ENCODE peak calls at places on chromosomes 3 and 15, in six cellular contexts. One of them, this sample, is unnamed.

GRCh38 chr3:113166719-113167492 is 44.5 kb upstream of the BOC start:
- DNase-seq in testis: peak
- DNase-seq in Karpas-422: no peak
- DNase-seq in body of pancreas: no peak
- DNase-seq in psoas muscle: peak
- DNase-seq in adrenal gland: peak
- DNase-seq in this sample: no peak

GRCh38 chr15:41494190-41494921 is 682 bp downstream of the ITPKA start:
- DNase-seq in testis: peak
- DNase-seq in Karpas-422: no peak
- DNase-seq in body of pancreas: peak
- DNase-seq in psoas muscle: no peak
- DNase-seq in adrenal gland: peak
- DNase-seq in this sample: no peak

GRCh38 chr3:195886181-195887141 is 21.9 kb downstream of the TNK2 start:
- DNase-seq in testis: no peak
- DNase-seq in Karpas-422: no peak
- DNase-seq in body of pancreas: no peak
- DNase-seq in psoas muscle: peak
- DNase-seq in adrenal gland: peak
- DNase-seq in this sample: no peak

GRCh38 chr3:183534249-183534648 is 21.3 kb downstream of the KLHL6 start:
- DNase-seq in testis: no peak
- DNase-seq in Karpas-422: no peak
- DNase-seq in body of pancreas: no peak
- DNase-seq in psoas muscle: no peak
- DNase-seq in adrenal gland: no peak
- DNase-seq in this sample: no peak

GRCh38 chr3:55162031-55162784 is 234.3 kb upstream of the LRTM1 start:
- DNase-seq in testis: no peak
- DNase-seq in Karpas-422: no peak
- DNase-seq in body of pancreas: no peak
- DNase-seq in psoas muscle: no peak
- DNase-seq in adrenal gland: no peak
- DNase-seq in this sample: no peak

GRCh38 chr3:133962879-133963278 is 66.8 kb downstream of the SLCO2A1 start:
- DNase-seq in testis: no peak
- DNase-seq in Karpas-422: no peak
- DNase-seq in body of pancreas: no peak
- DNase-seq in psoas muscle: no peak
- DNase-seq in adrenal gland: no peak
- DNase-seq in this sample: no peak

GRCh38 chr3:173395073-173395411 is 2.5 kb upstream of the NLGN1 start:
- DNase-seq in testis: no peak
- DNase-seq in Karpas-422: no peak
- DNase-seq in body of pancreas: no peak
- DNase-seq in psoas muscle: no peak
- DNase-seq in adrenal gland: no peak
- DNase-seq in this sample: no peak

GRCh38 chr15:90666135-90666909 is 50.8 kb upstream of the BLM start:
- DNase-seq in testis: no peak
- DNase-seq in Karpas-422: no peak
- DNase-seq in body of pancreas: no peak
- DNase-seq in psoas muscle: no peak
- DNase-seq in adrenal gland: no peak
- DNase-seq in this sample: no peak

GRCh38 chr3:29329986-29330514 is 49.2 kb downstream of the RBMS3 start:
- DNase-seq in testis: no peak
- DNase-seq in Karpas-422: no peak
- DNase-seq in body of pancreas: no peak
- DNase-seq in psoas muscle: no peak
- DNase-seq in adrenal gland: no peak
- DNase-seq in this sample: no peak

GRCh38 chr15:78620021-78620838 is 566 bp downstream of the CHRNA3 start:
- DNase-seq in testis: peak
- DNase-seq in Karpas-422: no peak
- DNase-seq in body of pancreas: no peak
- DNase-seq in psoas muscle: no peak
- DNase-seq in adrenal gland: peak
- DNase-seq in this sample: no peak

GRCh38 chr3:9248232-9249191 is 934 bp downstream of the SRGAP3 start:
- DNase-seq in testis: peak
- DNase-seq in Karpas-422: no peak
- DNase-seq in body of pancreas: no peak
- DNase-seq in psoas muscle: no peak
- DNase-seq in adrenal gland: peak
- DNase-seq in this sample: no peak

GRCh38 chr3:152291649-152292066 is 22.9 kb downstream of the MBNL1 start:
- DNase-seq in testis: no peak
- DNase-seq in Karpas-422: no peak
- DNase-seq in body of pancreas: no peak
- DNase-seq in psoas muscle: no peak
- DNase-seq in adrenal gland: no peak
- DNase-seq in this sample: no peak

GRCh38 chr3:15859507-15860013 is 61.8 kb upstream of the ANKRD28 start:
- DNase-seq in testis: peak
- DNase-seq in Karpas-422: peak
- DNase-seq in body of pancreas: peak
- DNase-seq in psoas muscle: peak
- DNase-seq in adrenal gland: peak
- DNase-seq in this sample: peak
- H3K27ac ChIP-seq in testis: peak
- H3K27ac ChIP-seq in Karpas-422: peak
- H3K27ac ChIP-seq in body of pancreas: peak
- H3K27ac ChIP-seq in psoas muscle: peak
- H3K27ac ChIP-seq in adrenal gland: no peak
- H3K27ac ChIP-seq in this sample: peak

GRCh38 chr3:123650101-123650500 is 65.2 kb upstream of the HACD2 start:
- DNase-seq in testis: no peak
- DNase-seq in Karpas-422: no peak
- DNase-seq in body of pancreas: no peak
- DNase-seq in psoas muscle: no peak
- DNase-seq in adrenal gland: no peak
- DNase-seq in this sample: no peak

GRCh38 chr3:123655400-123655799 is 70.5 kb upstream of the HACD2 start:
- DNase-seq in testis: no peak
- DNase-seq in Karpas-422: no peak
- DNase-seq in body of pancreas: no peak
- DNase-seq in psoas muscle: no peak
- DNase-seq in adrenal gland: no peak
- DNase-seq in this sample: no peak

GRCh38 chr3:123648696-123649405 is 64.0 kb upstream of the HACD2 start:
- DNase-seq in testis: no peak
- DNase-seq in Karpas-422: no peak
- DNase-seq in body of pancreas: no peak
- DNase-seq in psoas muscle: no peak
- DNase-seq in adrenal gland: no peak
- DNase-seq in this sample: no peak

GRCh38 chr3:123651449-123652345 is 66.8 kb upstream of the HACD2 start:
- DNase-seq in testis: no peak
- DNase-seq in Karpas-422: no peak
- DNase-seq in body of pancreas: no peak
- DNase-seq in psoas muscle: no peak
- DNase-seq in adrenal gland: no peak
- DNase-seq in this sample: no peak

GRCh38 chr3:123652346-123652984 is 67.6 kb upstream of the HACD2 start:
- DNase-seq in testis: peak
- DNase-seq in Karpas-422: peak
- DNase-seq in body of pancreas: peak
- DNase-seq in psoas muscle: peak
- DNase-seq in adrenal gland: peak
- DNase-seq in this sample: peak
- H3K27ac ChIP-seq in testis: peak
- H3K27ac ChIP-seq in Karpas-422: no peak
- H3K27ac ChIP-seq in body of pancreas: no peak
- H3K27ac ChIP-seq in psoas muscle: peak
- H3K27ac ChIP-seq in adrenal gland: no peak
- H3K27ac ChIP-seq in this sample: no peak

GRCh38 chr3:150081084-150081483 is 110.4 kb upstream of the PFN2 start:
- DNase-seq in testis: no peak
- DNase-seq in Karpas-422: no peak
- DNase-seq in body of pancreas: no peak
- DNase-seq in psoas muscle: no peak
- DNase-seq in adrenal gland: no peak
- DNase-seq in this sample: no peak

GRCh38 chr3:150083653-150084037 is 113.0 kb upstream of the PFN2 start:
- DNase-seq in testis: no peak
- DNase-seq in Karpas-422: no peak
- DNase-seq in body of pancreas: no peak
- DNase-seq in psoas muscle: no peak
- DNase-seq in adrenal gland: no peak
- DNase-seq in this sample: no peak

GRCh38 chr3:150080058-150080730 is 109.5 kb upstream of the PFN2 start:
- DNase-seq in testis: no peak
- DNase-seq in Karpas-422: no peak
- DNase-seq in body of pancreas: no peak
- DNase-seq in psoas muscle: no peak
- DNase-seq in adrenal gland: no peak
- DNase-seq in this sample: no peak

GRCh38 chr3:150082898-150083652 is 112.4 kb upstream of the PFN2 start:
- DNase-seq in testis: no peak
- DNase-seq in Karpas-422: no peak
- DNase-seq in body of pancreas: no peak
- DNase-seq in psoas muscle: no peak
- DNase-seq in adrenal gland: no peak
- DNase-seq in this sample: no peak

DNA sequence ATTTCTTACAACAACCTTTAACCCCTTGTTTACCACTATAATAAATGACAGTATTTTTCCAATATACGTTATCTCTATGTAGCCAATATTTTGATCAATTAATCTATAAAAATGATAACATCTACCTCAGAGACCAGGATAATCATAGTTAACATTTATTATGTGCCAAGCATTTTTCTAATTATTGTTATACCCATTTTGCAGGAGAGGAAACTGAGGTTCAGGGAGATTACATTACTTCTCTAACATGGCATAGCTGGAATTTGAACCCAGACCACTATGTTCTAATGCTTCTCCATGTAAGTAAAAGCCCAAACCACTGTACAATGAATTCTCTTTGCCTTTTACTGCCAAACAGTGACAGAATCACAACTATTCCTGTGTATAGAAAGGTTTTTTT is 113.4 kb upstream of the PFN2 start:
- DNase-seq in testis: no peak
- DNase-seq in Karpas-422: no peak
- DNase-seq in body of pancreas: no peak
- DNase-seq in psoas muscle: no peak
- DNase-seq in adrenal gland: no peak
- DNase-seq in this sample: no peak
- H3K27ac ChIP-seq in testis: no peak
- H3K27ac ChIP-seq in Karpas-422: no peak
- H3K27ac ChIP-seq in body of pancreas: no peak
- H3K27ac ChIP-seq in psoas muscle: peak
- H3K27ac ChIP-seq in adrenal gland: no peak
- H3K27ac ChIP-seq in this sample: no peak

DNA sequence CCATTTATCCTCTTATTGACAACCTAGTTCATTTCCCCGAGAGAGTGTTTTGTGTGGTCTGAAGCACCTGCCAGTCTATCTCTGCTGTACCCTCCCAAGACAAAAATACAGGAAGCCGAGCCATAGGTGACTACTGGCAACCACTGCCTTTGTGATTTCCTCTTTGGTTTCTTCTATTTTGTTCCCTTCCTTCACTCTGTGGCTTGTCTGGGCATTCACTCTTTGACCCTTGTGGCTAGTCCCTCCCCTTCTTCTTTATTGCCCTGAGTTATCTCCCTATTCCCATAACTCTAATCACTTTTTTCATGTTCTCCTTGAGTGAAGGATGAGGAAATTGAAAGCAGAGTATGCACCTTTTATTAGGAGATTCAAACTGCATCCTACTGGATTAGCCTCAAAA is at the start of gene ADGRG7:
- DNase-seq in testis: no peak
- DNase-seq in Karpas-422: no peak
- DNase-seq in body of pancreas: no peak
- DNase-seq in psoas muscle: no peak
- DNase-seq in adrenal gland: no peak
- DNase-seq in this sample: no peak
- H3K27ac ChIP-seq in testis: no peak
- H3K27ac ChIP-seq in Karpas-422: no peak
- H3K27ac ChIP-seq in body of pancreas: no peak
- H3K27ac ChIP-seq in psoas muscle: no peak
- H3K27ac ChIP-seq in adrenal gland: no peak
- H3K27ac ChIP-seq in this sample: no peak

GRCh38 chr3:13581485-13582365 is 32.8 kb downstream of the FBLN2 start:
- DNase-seq in testis: peak
- DNase-seq in Karpas-422: no peak
- DNase-seq in body of pancreas: no peak
- DNase-seq in psoas muscle: peak
- DNase-seq in adrenal gland: no peak
- DNase-seq in this sample: no peak
- H3K27ac ChIP-seq in testis: no peak
- H3K27ac ChIP-seq in Karpas-422: no peak
- H3K27ac ChIP-seq in body of pancreas: no peak
- H3K27ac ChIP-seq in psoas muscle: no peak
- H3K27ac ChIP-seq in adrenal gland: no peak
- H3K27ac ChIP-seq in this sample: no peak

DNA sequence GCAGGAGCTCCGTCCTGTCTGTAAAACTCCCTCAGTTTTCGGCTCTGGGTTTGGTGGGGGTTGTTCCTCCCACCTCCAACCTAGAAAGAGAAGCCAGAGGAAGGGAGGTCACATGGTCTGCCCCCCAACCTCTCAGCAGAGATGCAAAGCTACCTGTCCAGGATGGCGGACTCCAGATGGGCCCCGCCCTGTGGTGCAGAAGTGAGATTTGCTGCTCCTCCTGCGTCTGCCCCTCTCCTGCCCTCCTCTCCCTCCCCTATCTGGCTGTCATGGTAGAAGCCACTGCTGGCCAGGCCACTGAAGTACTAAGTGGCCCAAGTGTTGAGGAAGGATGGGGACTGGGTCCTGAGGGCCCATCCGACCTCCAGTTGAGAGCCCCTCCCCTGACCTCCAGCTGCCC is 2.1 kb upstream of the SEMA3B start:
- DNase-seq in testis: no peak
- DNase-seq in Karpas-422: no peak
- DNase-seq in body of pancreas: no peak
- DNase-seq in psoas muscle: no peak
- DNase-seq in adrenal gland: no peak
- DNase-seq in this sample: no peak
- H3K27ac ChIP-seq in testis: peak
- H3K27ac ChIP-seq in Karpas-422: no peak
- H3K27ac ChIP-seq in body of pancreas: peak
- H3K27ac ChIP-seq in psoas muscle: peak
- H3K27ac ChIP-seq in adrenal gland: peak
- H3K27ac ChIP-seq in this sample: no peak